ENCODE peak calls at places on chromosome 2, in six cellular contexts. Y is AG08396; B is activated gamma-delta T cell treated with anti-CD3 and anti-CD28 coated beads, Interleukin-2, amount 50 U/mL, for 16 hours; O is ovary; G is progenitor cell of endocrine pancreas; Z is mesothelial cell of epicardium. X is an unnamed sample.
A peak's percentile ranks its signal among the peaks of the same experiment; 100 is the strongest.

GRCh38 chr2:173462908-173463840 is 108.5 kb downstream of the CDCA7 start:
- DNase-seq in O (no peak), B (no peak), Y (no peak), G (no peak), Z (no peak), X (no peak)

GRCh38 chr2:20643826-20644225 is 7.1 kb downstream of the HS1BP3 start:
- DNase-seq in B (no peak), O (no peak), Z (no peak), Y (no peak), G (no peak), X (no peak)

GRCh38 chr2:158112971-158113370 is 11.3 kb downstream of the UPP2 start:
- DNase-seq in B (no peak), Y (no peak), O (no peak), G (no peak), Z (no peak), X (no peak)

GRCh38 chr2:206230060-206230890 is 44.2 kb upstream of the ZDBF2 start:
- DNase-seq in B (no peak), O (no peak), Z (no peak), Y (no peak), G (no peak), X (no peak)

GRCh38 chr2:40287815-40288214 is 164.1 kb downstream of the SLC8A1 start:
- DNase-seq in O (no peak), B (no peak), Z (no peak), Y (no peak), G (no peak), X (no peak)

GRCh38 chr2:226915846-226916360 is 80.0 kb downstream of the RHBDD1 start:
- DNase-seq in Y (peak; percentile 65), B (no peak), O (no peak), Z (no peak), G (no peak), X (no peak)

GRCh38 chr2:213065583-213066444 is 85.6 kb downstream of the IKZF2 start:
- DNase-seq in G (no peak), B (no peak), Z (no peak), O (no peak), Y (peak; percentile 20), X (no peak)

GRCh38 chr2:224069172-224069571 is 30.1 kb upstream of the SERPINE2 start:
- DNase-seq in B (no peak), Z (no peak), Y (peak; percentile 21), O (no peak), G (no peak), X (no peak)

GRCh38 chr2:108941161-108941665 is 47.8 kb downstream of the EDAR start:
- DNase-seq in O (no peak), Z (no peak), G (no peak), Y (no peak), B (no peak), X (no peak)

GRCh38 chr2:16222326-16222725 is 282.0 kb downstream of the MYCN start:
- DNase-seq in Y (no peak), Z (no peak), B (no peak), O (no peak), G (no peak), X (no peak)

GRCh38 chr2:55511508-55512124 is 7.9 kb upstream of the CFAP36 start:
- DNase-seq in Z (no peak), Y (peak; percentile 29), G (no peak), B (no peak), O (no peak), X (no peak)

GRCh38 chr2:239204143-239204875 is 196.5 kb downstream of the HDAC4 start:
- DNase-seq in O (no peak), B (no peak), Y (no peak), Z (no peak), G (no peak), X (no peak)

GRCh38 chr2:45567288-45567963 is 43.6 kb downstream of the SRBD1 start:
- DNase-seq in G (no peak), O (no peak), Z (no peak), B (no peak), Y (no peak), X (no peak)

GRCh38 chr2:230321031-230321430 is 6.0 kb upstream of the SP140L start:
- DNase-seq in O (no peak), B (no peak), G (no peak), Z (no peak), Y (no peak), X (no peak)

GRCh38 chr2:76567478-76567877 is 856.8 kb upstream of the GCFC2 start:
- DNase-seq in Z (no peak), O (no peak), Y (no peak), B (no peak), G (no peak), X (no peak)

GRCh38 chr2:5696351-5696740 is 4.2 kb downstream of the SOX11 start:
- DNase-seq in Y (peak; percentile 31), G (peak; percentile 19), O (no peak), B (no peak), Z (no peak), X (no peak)

GRCh38 chr2:240590681-240591111 is 4.2 kb downstream of the CAPN10 start:
- DNase-seq in B (no peak), O (no peak), Z (no peak), Y (no peak), G (no peak), X (no peak)

GRCh38 chr2:235238537-235238936 is 255.3 kb upstream of the AGAP1 start:
- DNase-seq in B (no peak), G (no peak), O (peak; percentile 68), Z (no peak), Y (peak; percentile 56), X (no peak)

GRCh38 chr2:210072922-210073509 is 70.6 kb downstream of the RPE start:
- DNase-seq in Y (peak; percentile 16), G (no peak), Z (no peak), O (no peak), B (no peak), X (no peak)

GRCh38 chr2:202378661-202379338 is 2.7 kb downstream of the BMPR2 start:
- DNase-seq in Z (no peak), G (no peak), B (no peak), Y (no peak), O (no peak), X (no peak)

GRCh38 chr2:161090401-161090800 is 69.8 kb upstream of the TANK start:
- DNase-seq in Z (no peak), G (no peak), O (no peak), Y (no peak), B (no peak), X (no peak)

GRCh38 chr2:38765149-38765548 is 12.9 kb upstream of the GEMIN6 start:
- DNase-seq in B (no peak), G (no peak), O (no peak), Y (peak; percentile 62), Z (no peak), X (no peak)

X was measured in central memory CD8-positive, alpha-beta T cell.